ENCODE peak calls at places on chromosomes 12 and 14, in ten cellular contexts. One of them, this sample, is unnamed.
A peak's percentile ranks its signal among the peaks of the same experiment; 100 is the strongest.

GRCh38 chr14:90936757-90937440 is 120.7 kb upstream of the TTC7B start:
- DNase-seq in adrenal gland: no peak
- DNase-seq in AG04450: no peak
- DNase-seq in Panc1: no peak
- DNase-seq in stomach: no peak
- DNase-seq in heart left ventricle: no peak
- DNase-seq in GM06990: no peak
- DNase-seq in astrocyte of the cerebellum: no peak
- DNase-seq in tibial artery: no peak
- DNase-seq in transverse colon: no peak
- DNase-seq in this sample: no peak

GRCh38 chr12:106245767-106246166 is 2.1 kb downstream of the CKAP4 start:
- DNase-seq in heart left ventricle: peak; percentile 58
- DNase-seq in AG04450: no peak
- DNase-seq in adrenal gland: peak; percentile 58
- DNase-seq in astrocyte of the cerebellum: no peak
- DNase-seq in stomach: peak; percentile 76
- DNase-seq in transverse colon: peak; percentile 80
- DNase-seq in GM06990: no peak
- DNase-seq in Panc1: no peak
- DNase-seq in tibial artery: peak; percentile 86
- DNase-seq in this sample: peak; percentile 86

GRCh38 chr12:106023034-106023433 is 115.7 kb downstream of the NUAK1 start:
- DNase-seq in Panc1: no peak
- DNase-seq in GM06990: no peak
- DNase-seq in AG04450: no peak
- DNase-seq in tibial artery: no peak
- DNase-seq in transverse colon: no peak
- DNase-seq in stomach: no peak
- DNase-seq in heart left ventricle: no peak
- DNase-seq in adrenal gland: no peak
- DNase-seq in astrocyte of the cerebellum: no peak
- DNase-seq in this sample: no peak

GRCh38 chr12:121801601-121802484 is 2.0 kb upstream of the SETD1B start:
- DNase-seq in stomach: no peak
- DNase-seq in GM06990: no peak
- DNase-seq in tibial artery: no peak
- DNase-seq in heart left ventricle: no peak
- DNase-seq in astrocyte of the cerebellum: no peak
- DNase-seq in AG04450: no peak
- DNase-seq in Panc1: no peak
- DNase-seq in transverse colon: no peak
- DNase-seq in adrenal gland: no peak
- DNase-seq in this sample: peak; percentile 66

GRCh38 chr14:73358187-73358586 is 100.2 kb downstream of the NUMB start:
- DNase-seq in tibial artery: no peak
- DNase-seq in Panc1: no peak
- DNase-seq in GM06990: no peak
- DNase-seq in AG04450: no peak
- DNase-seq in stomach: no peak
- DNase-seq in heart left ventricle: no peak
- DNase-seq in astrocyte of the cerebellum: no peak
- DNase-seq in adrenal gland: no peak
- DNase-seq in transverse colon: no peak
- DNase-seq in this sample: no peak

GRCh38 chr12:112916270-112916669 is 9.5 kb downstream of the OAS1 start:
- DNase-seq in stomach: peak; percentile 56
- DNase-seq in heart left ventricle: peak; percentile 35
- DNase-seq in tibial artery: no peak
- DNase-seq in transverse colon: peak; percentile 35
- DNase-seq in adrenal gland: no peak
- DNase-seq in GM06990: no peak
- DNase-seq in astrocyte of the cerebellum: no peak
- DNase-seq in Panc1: no peak
- DNase-seq in AG04450: no peak
- DNase-seq in this sample: peak; percentile 33

GRCh38 chr14:32623300-32624093 is 294.4 kb downstream of the AKAP6 start:
- DNase-seq in heart left ventricle: no peak
- DNase-seq in Panc1: no peak
- DNase-seq in tibial artery: peak; percentile 64
- DNase-seq in GM06990: no peak
- DNase-seq in astrocyte of the cerebellum: no peak
- DNase-seq in stomach: no peak
- DNase-seq in transverse colon: no peak
- DNase-seq in AG04450: no peak
- DNase-seq in adrenal gland: no peak
- DNase-seq in this sample: peak; percentile 57

GRCh38 chr14:32129124-32129523 is 52.0 kb downstream of the ARHGAP5 start:
- DNase-seq in astrocyte of the cerebellum: peak; percentile 77
- DNase-seq in AG04450: no peak
- DNase-seq in GM06990: no peak
- DNase-seq in transverse colon: no peak
- DNase-seq in stomach: no peak
- DNase-seq in tibial artery: no peak
- DNase-seq in heart left ventricle: no peak
- DNase-seq in Panc1: no peak
- DNase-seq in adrenal gland: no peak
- DNase-seq in this sample: peak; percentile 48

GRCh38 chr14:103296007-103296406 is 38.0 kb upstream of the EIF5 start:
- DNase-seq in GM06990: no peak
- DNase-seq in Panc1: no peak
- DNase-seq in transverse colon: no peak
- DNase-seq in AG04450: no peak
- DNase-seq in tibial artery: no peak
- DNase-seq in astrocyte of the cerebellum: no peak
- DNase-seq in heart left ventricle: no peak
- DNase-seq in adrenal gland: peak; percentile 70
- DNase-seq in stomach: no peak
- DNase-seq in this sample: peak; percentile 16

GRCh38 chr14:77529213-77529612 is 30.6 kb upstream of the ISM2 start:
- DNase-seq in AG04450: peak; percentile 23
- DNase-seq in heart left ventricle: no peak
- DNase-seq in Panc1: no peak
- DNase-seq in transverse colon: no peak
- DNase-seq in stomach: no peak
- DNase-seq in adrenal gland: no peak
- DNase-seq in GM06990: no peak
- DNase-seq in astrocyte of the cerebellum: no peak
- DNase-seq in tibial artery: no peak
- DNase-seq in this sample: no peak

GRCh38 chr12:17342381-17342961 is 736.5 kb upstream of the LMO3 start:
- DNase-seq in stomach: no peak
- DNase-seq in Panc1: no peak
- DNase-seq in tibial artery: no peak
- DNase-seq in adrenal gland: no peak
- DNase-seq in heart left ventricle: no peak
- DNase-seq in transverse colon: no peak
- DNase-seq in GM06990: no peak
- DNase-seq in AG04450: no peak
- DNase-seq in astrocyte of the cerebellum: no peak
- DNase-seq in this sample: no peak

GRCh38 chr12:65169311-65170244 is at the start of gene LEMD3:
- DNase-seq in GM06990: peak; percentile 94
- DNase-seq in transverse colon: peak; percentile 97
- DNase-seq in astrocyte of the cerebellum: peak; percentile 76
- DNase-seq in tibial artery: peak; percentile 93
- DNase-seq in AG04450: peak; percentile 47
- DNase-seq in stomach: peak; percentile 98
- DNase-seq in Panc1: peak; percentile 46
- DNase-seq in heart left ventricle: peak; percentile 96
- DNase-seq in adrenal gland: peak; percentile 94
- DNase-seq in this sample: peak; percentile 87
- TF ChIP-seq CTCF in GM06990: peak; percentile 11
- TF ChIP-seq CTCF in transverse colon: peak; percentile 24
- TF ChIP-seq CTCF in astrocyte of the cerebellum: no peak
- TF ChIP-seq CTCF in tibial artery: no peak
- TF ChIP-seq CTCF in AG04450: no peak
- TF ChIP-seq CTCF in stomach: no peak
- TF ChIP-seq CTCF in Panc1: no peak
- TF ChIP-seq CTCF in heart left ventricle: no peak
- TF ChIP-seq CTCF in adrenal gland: peak; percentile 6
- TF ChIP-seq CTCF in this sample: no peak

DNA sequence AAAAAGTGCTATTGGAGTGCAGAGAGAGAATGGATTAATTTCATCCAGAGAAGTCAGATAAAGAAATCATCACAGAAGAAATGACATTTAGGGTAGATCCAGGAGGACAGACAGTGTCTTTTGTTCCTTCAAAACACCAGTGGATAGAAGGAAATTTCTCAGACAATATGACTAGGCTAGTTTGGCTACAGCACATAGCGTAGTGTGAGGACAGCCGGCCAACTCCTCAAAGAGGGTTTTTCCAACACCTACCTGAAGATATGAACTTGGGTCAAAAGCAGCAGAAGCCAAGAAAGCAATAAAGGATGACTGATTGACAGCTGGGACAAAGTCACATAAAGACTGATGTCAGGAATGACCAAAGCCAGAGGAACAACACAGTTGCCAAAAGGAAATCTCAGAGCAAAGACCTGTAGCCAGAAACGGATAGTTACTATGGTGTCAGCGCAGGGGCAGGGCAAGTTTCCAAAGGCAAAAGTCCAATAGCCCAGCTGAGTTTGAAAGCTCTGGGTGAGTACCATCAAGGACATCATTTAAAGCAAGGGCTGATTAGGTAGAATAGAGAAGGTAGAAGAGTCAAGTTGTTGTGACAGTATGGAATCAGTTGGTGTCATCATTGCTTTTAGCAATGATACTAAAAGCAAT is 58.7 kb upstream of the PDE3A start:
- DNase-seq in AG04450: no peak
- DNase-seq in astrocyte of the cerebellum: no peak
- DNase-seq in adrenal gland: no peak
- DNase-seq in stomach: no peak
- DNase-seq in Panc1: no peak
- DNase-seq in transverse colon: no peak
- DNase-seq in heart left ventricle: peak; percentile 67
- DNase-seq in GM06990: no peak
- DNase-seq in tibial artery: no peak
- DNase-seq in this sample: peak; percentile 24
- H3K4me3 ChIP-seq in AG04450: no peak overlapping the region
- H3K4me3 ChIP-seq in astrocyte of the cerebellum: no peak overlapping the region
- H3K4me3 ChIP-seq in adrenal gland: no peak overlapping the region
- H3K4me3 ChIP-seq in stomach: no peak overlapping the region
- H3K4me3 ChIP-seq in Panc1: no peak overlapping the region
- H3K4me3 ChIP-seq in transverse colon: no peak overlapping the region
- H3K4me3 ChIP-seq in heart left ventricle: no peak overlapping the region
- H3K4me3 ChIP-seq in GM06990: no peak overlapping the region
- H3K4me3 ChIP-seq in tibial artery: no peak overlapping the region
- H3K4me3 ChIP-seq in this sample: no peak overlapping the region

DNA sequence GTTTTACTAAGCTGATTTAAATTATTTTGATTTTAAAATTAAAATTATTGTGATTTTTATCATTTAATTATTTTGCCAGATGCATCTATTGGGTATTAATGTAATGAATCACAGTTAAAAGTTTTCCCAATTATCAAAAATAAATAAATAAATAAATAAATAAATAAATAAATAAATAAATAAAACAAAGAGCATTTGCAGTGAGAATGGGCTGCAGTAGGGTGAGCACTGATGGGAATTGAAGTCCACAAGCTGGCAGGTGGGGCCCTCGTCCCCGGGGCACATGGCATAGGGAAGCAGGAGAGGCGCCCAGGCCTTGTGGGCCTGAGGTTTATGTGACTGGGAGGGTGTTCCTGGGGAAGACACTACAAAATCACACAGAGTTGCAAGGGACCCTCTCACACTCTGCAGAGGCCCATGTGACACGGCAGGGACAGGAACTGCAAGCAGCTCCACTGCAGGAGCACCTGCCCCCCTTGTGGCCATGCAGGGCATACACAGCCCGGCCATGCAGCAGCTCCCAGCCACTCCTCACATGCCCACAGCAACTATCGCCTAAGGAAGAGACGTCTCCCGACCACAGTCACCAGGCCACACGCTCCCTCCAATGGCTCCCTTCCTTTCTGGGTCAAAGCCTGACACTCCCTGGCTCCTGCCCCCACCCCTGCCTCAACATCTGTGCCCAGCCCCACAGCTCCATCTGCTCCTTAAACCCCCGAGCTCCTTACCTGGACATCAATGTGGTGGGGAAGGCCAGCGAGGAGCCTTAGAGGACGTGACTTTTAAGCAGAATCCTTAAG is 256.3 kb upstream of the SFSWAP start:
- DNase-seq in Panc1: peak; percentile 13
- DNase-seq in GM06990: peak; percentile 42
- DNase-seq in heart left ventricle: no peak
- DNase-seq in adrenal gland: no peak
- DNase-seq in astrocyte of the cerebellum: no peak
- DNase-seq in stomach: peak; percentile 27
- DNase-seq in AG04450: no peak
- DNase-seq in transverse colon: no peak
- DNase-seq in tibial artery: peak; percentile 54
- DNase-seq in this sample: peak; percentile 5
- TF ChIP-seq CTCF in Panc1: peak; percentile 90
- TF ChIP-seq CTCF in GM06990: peak; percentile 73
- TF ChIP-seq CTCF in heart left ventricle: peak; percentile 55
- TF ChIP-seq CTCF in adrenal gland: peak; percentile 66
- TF ChIP-seq CTCF in astrocyte of the cerebellum: no peak
- TF ChIP-seq CTCF in stomach: peak; percentile 52
- TF ChIP-seq CTCF in AG04450: no peak
- TF ChIP-seq CTCF in transverse colon: peak; percentile 55
- TF ChIP-seq CTCF in tibial artery: peak; percentile 16
- TF ChIP-seq CTCF in this sample: no peak

GRCh38 chr12:22396735-22397134 is 62.2 kb upstream of the ST8SIA1 start:
- DNase-seq in AG04450: no peak
- DNase-seq in GM06990: no peak
- DNase-seq in heart left ventricle: no peak
- DNase-seq in Panc1: no peak
- DNase-seq in stomach: no peak
- DNase-seq in transverse colon: no peak
- DNase-seq in astrocyte of the cerebellum: no peak
- DNase-seq in tibial artery: no peak
- DNase-seq in adrenal gland: no peak
- DNase-seq in this sample: no peak

GRCh38 chr12:22399464-22399863 is 65.0 kb upstream of the ST8SIA1 start:
- DNase-seq in heart left ventricle: no peak
- DNase-seq in stomach: no peak
- DNase-seq in tibial artery: no peak
- DNase-seq in adrenal gland: no peak
- DNase-seq in transverse colon: no peak
- DNase-seq in Panc1: no peak
- DNase-seq in AG04450: no peak
- DNase-seq in astrocyte of the cerebellum: no peak
- DNase-seq in GM06990: no peak
- DNase-seq in this sample: no peak

GRCh38 chr12:22395666-22396065 is 61.2 kb upstream of the ST8SIA1 start:
- DNase-seq in transverse colon: no peak
- DNase-seq in Panc1: no peak
- DNase-seq in GM06990: no peak
- DNase-seq in tibial artery: no peak
- DNase-seq in heart left ventricle: no peak
- DNase-seq in stomach: no peak
- DNase-seq in adrenal gland: no peak
- DNase-seq in astrocyte of the cerebellum: no peak
- DNase-seq in AG04450: no peak
- DNase-seq in this sample: no peak

DNA sequence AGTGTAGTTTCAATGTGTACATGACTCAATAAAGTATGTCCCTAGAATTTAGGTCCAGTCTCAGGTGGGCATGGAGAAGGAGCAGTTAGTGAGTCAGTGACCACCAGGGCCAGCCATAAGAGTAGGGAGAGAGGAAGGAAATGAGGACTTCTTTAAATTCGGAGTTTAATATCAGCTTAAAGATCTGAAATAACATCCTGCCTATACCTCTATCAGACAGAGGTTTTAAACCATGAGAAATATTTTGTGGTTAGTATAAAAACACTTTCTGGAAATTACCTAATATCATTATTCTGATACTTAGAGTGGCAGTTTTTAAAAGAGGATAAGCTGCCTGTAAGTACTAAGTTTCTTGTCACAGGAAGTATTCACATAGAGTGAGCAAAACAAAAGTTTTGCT is 61.7 kb upstream of the ST8SIA1 start:
- DNase-seq in transverse colon: no peak
- DNase-seq in stomach: no peak
- DNase-seq in Panc1: no peak
- DNase-seq in AG04450: no peak
- DNase-seq in tibial artery: no peak
- DNase-seq in GM06990: no peak
- DNase-seq in adrenal gland: no peak
- DNase-seq in heart left ventricle: no peak
- DNase-seq in astrocyte of the cerebellum: no peak
- DNase-seq in this sample: no peak
- H3K4me3 ChIP-seq in transverse colon: no peak overlapping the region
- H3K4me3 ChIP-seq in stomach: no peak overlapping the region
- H3K4me3 ChIP-seq in Panc1: no peak overlapping the region
- H3K4me3 ChIP-seq in AG04450: no peak overlapping the region
- H3K4me3 ChIP-seq in tibial artery: no peak overlapping the region
- H3K4me3 ChIP-seq in GM06990: no peak overlapping the region
- H3K4me3 ChIP-seq in adrenal gland: no peak overlapping the region
- H3K4me3 ChIP-seq in heart left ventricle: no peak overlapping the region
- H3K4me3 ChIP-seq in astrocyte of the cerebellum: no peak overlapping the region
- H3K4me3 ChIP-seq in this sample: no peak overlapping the region